ENCODE peak calls at places on chromosome 12, in four cellular contexts. I is small intestine, F is testis, E is ovary. H is an unnamed sample. For H3K9me3, the result is how much of the 10 kb centered on the place peaks cover.

GRCh38 chr12:125284087-125284486 is 218.9 kb downstream of the AACS start:
- DNase-seq in I (no peak), F (no peak), E (no peak), H (no peak)

GRCh38 chr12:124545508-124546418 is 21.6 kb downstream of the NCOR2 start:
- DNase-seq in I (no peak), F (no peak), E (peak), H (no peak)

GRCh38 chr12:90124289-90124688 is 415.7 kb upstream of the ATP2B1 start:
- DNase-seq in I (no peak), F (no peak), E (no peak), H (no peak)

GRCh38 chr12:46942579-46942978 is 116.8 kb upstream of the SLC38A4 start:
- DNase-seq in I (no peak), F (no peak), E (no peak), H (no peak)

GRCh38 chr12:71664411-71665108 is 459 bp downstream of the THAP2 start:
- DNase-seq in I (peak), F (no peak), E (no peak), H (no peak)

GRCh38 chr12:96434107-96434506 is 33.9 kb upstream of the CDK17 start:
- DNase-seq in I (peak), F (peak), E (no peak), H (no peak)

GRCh38 chr12:79424109-79424721 is 266.5 kb downstream of the PAWR start:
- DNase-seq in I (no peak), F (no peak), E (no peak), H (no peak)

GRCh38 chr12:51407604-51408003 is 16.4 kb upstream of the GALNT6 start:
- DNase-seq in I (no peak), F (no peak), E (no peak), H (no peak)

GRCh38 chr12:89951050-89951693 is 242.5 kb upstream of the ATP2B1 start:
- DNase-seq in I (peak), F (no peak), E (no peak), H (no peak)

DNA sequence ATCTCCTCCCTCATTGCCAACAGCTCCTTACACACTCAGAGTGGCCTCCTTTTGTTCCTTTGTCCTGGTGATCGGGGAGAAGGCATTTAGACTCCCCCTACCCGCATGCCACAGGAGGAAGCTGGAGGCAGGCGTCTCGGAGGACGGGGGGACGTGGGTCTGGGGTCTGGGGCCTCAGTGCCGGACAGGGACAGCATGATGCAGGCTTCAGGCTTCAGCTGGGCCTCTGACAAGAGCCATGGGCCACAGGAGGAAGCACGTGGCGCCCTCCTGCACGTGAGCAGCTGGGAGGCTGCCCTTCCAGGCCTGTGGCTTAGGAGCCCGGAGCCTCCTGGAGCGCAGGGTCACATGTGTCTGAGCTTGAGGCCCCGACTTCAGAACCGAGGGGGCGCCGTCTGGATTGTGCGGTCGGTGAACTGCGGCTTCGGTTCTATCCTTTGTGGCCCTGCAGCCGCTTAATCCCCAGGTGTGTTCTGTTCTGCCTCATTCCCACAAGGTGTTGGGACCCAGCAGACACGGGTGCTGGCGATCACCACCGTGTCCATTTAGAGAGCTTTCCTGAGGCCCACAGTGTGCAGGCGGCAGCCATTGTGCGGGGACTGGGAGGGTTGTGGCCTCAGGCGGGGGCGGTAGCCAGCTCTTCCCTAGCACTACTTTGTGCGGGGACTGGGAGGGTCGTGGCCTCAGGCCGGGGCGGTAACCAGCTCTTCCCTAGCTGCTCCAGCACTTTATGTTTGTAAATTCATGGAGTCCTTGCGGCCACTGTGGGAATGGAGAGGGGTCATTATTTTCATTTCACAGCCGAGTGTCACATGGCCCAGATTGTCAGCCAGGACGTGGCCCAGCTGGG is 150.1 kb downstream of the ADGRD1 start:
- DNase-seq in I (no peak), F (no peak), E (peak), H (peak)
- H3K27ac ChIP-seq in I (no peak), F (no peak), E (no peak), H (peak)

DNA sequence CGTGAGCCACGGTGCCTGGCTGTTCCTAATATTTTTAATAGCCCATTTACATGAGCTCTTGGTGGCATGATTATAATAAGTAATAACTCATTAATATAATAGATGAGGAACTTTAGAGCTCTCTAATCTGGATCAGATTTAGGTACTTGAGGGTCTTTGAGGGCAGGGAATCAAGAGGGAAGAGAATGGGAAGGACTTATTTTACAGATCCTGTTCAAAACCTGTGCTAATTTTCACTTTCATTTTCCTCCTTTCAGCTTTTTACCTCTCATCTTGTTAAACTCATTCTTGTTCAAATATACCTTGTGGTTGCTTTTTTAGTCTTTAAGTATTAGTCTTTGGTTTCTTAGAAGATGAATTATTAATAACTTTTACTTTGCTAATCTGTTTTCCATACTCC is 5.6 kb downstream of the NECAP1 start:
- DNase-seq in I (no peak), F (no peak), E (no peak), H (no peak)
- H3K4me3 ChIP-seq in I (no peak), F (no peak), E (no peak), H (no peak)

DNA sequence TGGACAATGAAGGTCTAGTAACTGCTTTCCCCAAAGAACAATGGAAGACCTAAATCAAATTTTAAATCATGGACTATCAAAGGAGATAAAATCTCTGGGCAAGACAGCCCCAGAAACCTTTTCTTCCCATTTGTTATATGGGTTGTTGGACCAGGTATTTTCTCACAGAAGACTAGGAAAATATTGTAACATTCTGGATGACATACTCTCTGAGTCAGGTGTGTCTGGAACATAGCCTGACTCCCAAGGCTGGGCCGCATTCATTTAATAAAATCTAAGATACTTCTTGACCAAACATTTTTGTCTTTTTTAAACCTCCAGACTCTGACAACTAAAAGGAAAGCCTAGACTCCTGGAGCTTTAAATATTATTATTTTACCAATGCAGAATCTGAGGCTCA is 87.9 kb downstream of the ATP23 start:
- DNase-seq in I (no peak), F (no peak), E (no peak), H (no peak)
- H3K9me3 ChIP-seq in I (under half), F (under half), E (under half), H (under half)

DNA sequence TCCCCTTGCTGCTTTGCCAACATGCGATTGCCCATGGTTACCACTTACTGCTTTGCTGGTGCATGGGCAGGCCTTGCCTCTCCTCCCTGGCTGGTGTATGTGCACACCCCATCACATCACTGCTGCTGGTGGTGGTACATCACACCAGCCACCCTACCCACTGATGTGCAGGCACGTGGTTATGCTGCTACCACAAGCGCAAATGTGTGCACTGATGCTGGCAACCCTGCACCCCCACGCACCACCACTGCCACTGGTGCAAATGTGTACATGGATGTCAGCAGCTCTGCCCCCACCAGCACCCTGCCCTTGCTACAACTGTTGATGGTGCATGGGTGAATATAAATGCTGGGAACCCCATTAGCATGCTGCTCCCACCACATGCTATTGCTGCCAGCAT is 261.7 kb downstream of the AEBP2 start:
- DNase-seq in I (no peak), F (no peak), E (no peak), H (no peak)
- H3K27ac ChIP-seq in I (no peak), F (no peak), E (no peak), H (no peak)

GRCh38 chr12:56724989-56725722 is at the start of gene NACA:
- DNase-seq in I (peak), F (peak), E (peak), H (peak)

GRCh38 chr12:56724660-56724988 is 475 bp downstream of the NACA start:
- DNase-seq in I (peak), F (peak), E (peak), H (no peak)

GRCh38 chr12:56723889-56724659 is 1.0 kb downstream of the NACA start:
- DNase-seq in I (peak), F (peak), E (peak), H (no peak)

GRCh38 chr12:56723352-56723751 is 1.7 kb downstream of the NACA start:
- DNase-seq in I (no peak), F (no peak), E (no peak), H (no peak)

GRCh38 chr12:56725723-56726102 is 614 bp upstream of the NACA start:
- DNase-seq in I (no peak), F (no peak), E (no peak), H (no peak)
- H3K4me3 ChIP-seq in I (no peak), F (peak), E (peak), H (peak)

GRCh38 chr12:38144049-38144448 is 172.5 kb upstream of the ALG10B start:
- DNase-seq in I (no peak), F (no peak), E (no peak), H (no peak)

GRCh38 chr12:38142974-38143373 is 173.6 kb upstream of the ALG10B start:
- DNase-seq in I (no peak), F (no peak), E (no peak), H (no peak)

GRCh38 chr12:38139456-38139855 is 177.1 kb upstream of the ALG10B start:
- DNase-seq in I (no peak), F (no peak), E (no peak), H (no peak)

GRCh38 chr12:38141239-38141638 is 175.3 kb upstream of the ALG10B start:
- DNase-seq in I (no peak), F (no peak), E (no peak), H (no peak)

GRCh38 chr12:38141861-38142260 is 174.7 kb upstream of the ALG10B start:
- DNase-seq in I (no peak), F (no peak), E (no peak), H (no peak)
- H3K9me3 ChIP-seq in I (under half), F (under half), E (under half), H (under half)

GRCh38 chr12:109466305-109466704 is 10.8 kb downstream of the KCTD10 start:
- DNase-seq in I (no peak), F (no peak), E (no peak), H (no peak)

GRCh38 chr12:109466821-109467220 is 10.3 kb downstream of the KCTD10 start:
- DNase-seq in I (no peak), F (no peak), E (no peak), H (no peak)

GRCh38 chr12:109473006-109473405 is 4.1 kb downstream of the KCTD10 start:
- DNase-seq in I (no peak), F (no peak), E (no peak), H (no peak)

GRCh38 chr12:109467978-109468676 is 9.0 kb downstream of the KCTD10 start:
- DNase-seq in I (no peak), F (no peak), E (no peak), H (no peak)

DNA sequence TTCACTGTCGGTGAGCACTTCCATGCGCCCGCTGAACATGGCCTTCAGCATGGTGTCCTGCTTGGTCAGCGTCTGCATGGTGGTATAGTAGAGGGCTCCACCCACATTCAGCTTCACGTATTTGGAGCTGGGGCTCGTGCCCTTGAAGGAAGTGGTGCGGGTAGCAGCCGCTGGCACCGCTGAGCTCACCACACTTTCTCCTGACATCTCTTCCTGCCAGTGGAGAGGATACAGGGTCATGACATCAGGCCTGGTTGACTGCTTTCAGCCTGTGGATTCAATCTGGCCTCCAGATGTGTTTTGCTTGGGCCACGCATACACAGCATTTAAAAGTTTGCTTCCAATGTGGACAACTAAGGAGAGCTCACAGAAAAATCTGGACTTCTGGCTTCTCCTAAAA is 7.6 kb downstream of the KCTD10 start:
- DNase-seq in I (no peak), F (no peak), E (no peak), H (no peak)
- H3K27ac ChIP-seq in I (no peak), F (no peak), E (no peak), H (no peak)

GRCh38 chr12:3078086-3078820 is 1.1 kb downstream of the TSPAN9 start:
- DNase-seq in I (no peak), F (no peak), E (no peak), H (no peak)
- H3K4me3 ChIP-seq in I (no peak), F (peak), E (peak), H (peak)

DNA sequence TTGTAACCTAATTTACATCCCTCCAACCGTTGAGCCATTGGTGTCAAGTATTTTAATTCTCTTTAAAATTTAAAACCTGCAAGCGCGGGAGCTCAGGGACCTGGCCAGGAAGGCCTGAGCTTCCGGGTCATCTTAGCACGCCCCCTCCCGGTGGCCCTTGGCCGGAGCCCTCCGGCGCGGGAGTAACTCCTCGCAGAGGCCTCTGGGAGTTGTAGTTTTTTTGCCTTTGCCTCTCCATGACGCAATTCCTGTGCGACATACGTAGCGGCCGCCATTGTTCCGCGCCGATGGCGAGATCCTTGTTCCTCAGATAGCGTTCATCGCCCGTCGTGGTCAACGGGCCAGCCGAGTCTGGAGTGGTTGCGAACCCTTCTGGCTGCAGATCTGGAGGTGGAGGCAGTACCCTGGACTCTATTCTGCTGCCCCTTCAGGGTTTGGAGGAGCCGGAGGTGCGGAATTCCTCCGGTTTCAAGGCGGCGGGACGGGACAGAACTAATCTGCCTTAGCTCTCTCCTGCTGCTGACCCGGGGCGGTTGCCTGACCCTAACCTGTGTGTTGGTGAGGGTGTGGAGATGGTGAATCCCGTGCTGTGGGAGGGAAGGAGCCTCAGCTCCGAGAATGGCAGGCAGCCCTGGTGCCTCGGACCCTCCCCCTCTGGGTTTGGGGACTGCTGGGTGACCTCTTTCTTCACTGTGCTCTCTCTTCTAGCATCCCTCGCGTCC is at the start of gene ZNF268:
- DNase-seq in I (peak), F (peak), E (peak), H (peak)
- H3K9me3 ChIP-seq in I (under half), F (under half), E (under half), H (under half)

H was measured in WERI-Rb-1.